ENCODE peak calls at places on chromosomes 12 and 14, in six cellular contexts. One of them, this sample, is unnamed.

GRCh38 chr14:77238996-77239395 is 32.0 kb downstream of the NGB start:
- DNase-seq in upper lobe of right lung: no peak
- DNase-seq in suprapubic skin: no peak
- DNase-seq in heart left ventricle: no peak
- DNase-seq in bronchial epithelial cell: no peak
- DNase-seq in epithelial cell of proximal tubule: no peak
- DNase-seq in this sample: no peak

GRCh38 chr14:62696261-62696968 is 348.8 kb downstream of the KCNH5 start:
- DNase-seq in upper lobe of right lung: no peak
- DNase-seq in suprapubic skin: no peak
- DNase-seq in heart left ventricle: no peak
- DNase-seq in bronchial epithelial cell: no peak
- DNase-seq in epithelial cell of proximal tubule: no peak
- DNase-seq in this sample: no peak

GRCh38 chr12:47504775-47505446 is 200.9 kb downstream of the RPAP3 start:
- DNase-seq in upper lobe of right lung: no peak
- DNase-seq in suprapubic skin: no peak
- DNase-seq in heart left ventricle: no peak
- DNase-seq in bronchial epithelial cell: peak; percentile 81
- DNase-seq in epithelial cell of proximal tubule: no peak
- DNase-seq in this sample: peak; percentile 46

GRCh38 chr12:93938317-93938716 is 210.1 kb upstream of the PLXNC1 start:
- DNase-seq in upper lobe of right lung: no peak
- DNase-seq in suprapubic skin: no peak
- DNase-seq in heart left ventricle: no peak
- DNase-seq in bronchial epithelial cell: no peak
- DNase-seq in epithelial cell of proximal tubule: no peak
- DNase-seq in this sample: no peak

GRCh38 chr14:76936483-76936882 is 92.0 kb downstream of the IRF2BPL start:
- DNase-seq in upper lobe of right lung: no peak
- DNase-seq in suprapubic skin: no peak
- DNase-seq in heart left ventricle: no peak
- DNase-seq in bronchial epithelial cell: no peak
- DNase-seq in epithelial cell of proximal tubule: no peak
- DNase-seq in this sample: no peak

GRCh38 chr12:5094986-5095385 is 51.3 kb downstream of the KCNA5 start:
- DNase-seq in upper lobe of right lung: no peak
- DNase-seq in suprapubic skin: no peak
- DNase-seq in heart left ventricle: no peak
- DNase-seq in bronchial epithelial cell: no peak
- DNase-seq in epithelial cell of proximal tubule: no peak
- DNase-seq in this sample: no peak

GRCh38 chr12:31832740-31833540 is 104.1 kb upstream of the AMN1 start:
- DNase-seq in upper lobe of right lung: no peak
- DNase-seq in suprapubic skin: no peak
- DNase-seq in heart left ventricle: peak; percentile 12
- DNase-seq in bronchial epithelial cell: no peak
- DNase-seq in epithelial cell of proximal tubule: no peak
- DNase-seq in this sample: no peak

GRCh38 chr14:80621701-80622100 is 319.8 kb downstream of the CEP128 start:
- DNase-seq in upper lobe of right lung: no peak
- DNase-seq in suprapubic skin: no peak
- DNase-seq in heart left ventricle: no peak
- DNase-seq in bronchial epithelial cell: peak; percentile 97
- DNase-seq in epithelial cell of proximal tubule: no peak
- DNase-seq in this sample: no peak

GRCh38 chr12:58533652-58534051 is 386.7 kb downstream of the LRIG3 start:
- DNase-seq in upper lobe of right lung: no peak
- DNase-seq in suprapubic skin: no peak
- DNase-seq in heart left ventricle: no peak
- DNase-seq in bronchial epithelial cell: peak; percentile 91
- DNase-seq in epithelial cell of proximal tubule: no peak
- DNase-seq in this sample: no peak

GRCh38 chr12:90410962-90411361 is 544.0 kb downstream of the CCER1 start:
- DNase-seq in upper lobe of right lung: peak; percentile 48
- DNase-seq in suprapubic skin: no peak
- DNase-seq in heart left ventricle: no peak
- DNase-seq in bronchial epithelial cell: no peak
- DNase-seq in epithelial cell of proximal tubule: no peak
- DNase-seq in this sample: no peak

GRCh38 chr12:129901256-129901655 is 2.6 kb downstream of the TMEM132D start:
- DNase-seq in upper lobe of right lung: no peak
- DNase-seq in suprapubic skin: no peak
- DNase-seq in heart left ventricle: no peak
- DNase-seq in bronchial epithelial cell: peak; percentile 68
- DNase-seq in epithelial cell of proximal tubule: peak; percentile 13
- DNase-seq in this sample: no peak

GRCh38 chr14:103501921-103502669 is 20.5 kb downstream of the CKB start:
- DNase-seq in upper lobe of right lung: no peak
- DNase-seq in suprapubic skin: peak; percentile 29
- DNase-seq in heart left ventricle: no peak
- DNase-seq in bronchial epithelial cell: no peak
- DNase-seq in epithelial cell of proximal tubule: no peak
- DNase-seq in this sample: no peak

GRCh38 chr14:58501214-58501816 is 73.8 kb downstream of the KIAA0586 start:
- DNase-seq in upper lobe of right lung: no peak
- DNase-seq in suprapubic skin: no peak
- DNase-seq in heart left ventricle: no peak
- DNase-seq in bronchial epithelial cell: peak; percentile 74
- DNase-seq in epithelial cell of proximal tubule: peak; percentile 38
- DNase-seq in this sample: peak; percentile 76

GRCh38 chr12:96710127-96710745 is 196.8 kb upstream of the NEDD1 start:
- DNase-seq in upper lobe of right lung: no peak
- DNase-seq in suprapubic skin: no peak
- DNase-seq in heart left ventricle: no peak
- DNase-seq in bronchial epithelial cell: peak; percentile 23
- DNase-seq in epithelial cell of proximal tubule: no peak
- DNase-seq in this sample: no peak

GRCh38 chr12:857611-858010 is 91.9 kb downstream of the RAD52 start:
- DNase-seq in upper lobe of right lung: no peak
- DNase-seq in suprapubic skin: no peak
- DNase-seq in heart left ventricle: no peak
- DNase-seq in bronchial epithelial cell: peak; percentile 83
- DNase-seq in epithelial cell of proximal tubule: peak; percentile 46
- DNase-seq in this sample: peak; percentile 66

GRCh38 chr12:96416033-96416790 is 16.0 kb upstream of the CDK17 start:
- DNase-seq in upper lobe of right lung: no peak
- DNase-seq in suprapubic skin: no peak
- DNase-seq in heart left ventricle: no peak
- DNase-seq in bronchial epithelial cell: peak; percentile 99
- DNase-seq in epithelial cell of proximal tubule: peak; percentile 79
- DNase-seq in this sample: peak; percentile 86

GRCh38 chr14:106842687-106843086 is 1316.3 kb downstream of the TMEM121 start:
- DNase-seq in upper lobe of right lung: no peak
- DNase-seq in suprapubic skin: no peak
- DNase-seq in heart left ventricle: no peak
- DNase-seq in bronchial epithelial cell: no peak
- DNase-seq in epithelial cell of proximal tubule: no peak
- DNase-seq in this sample: no peak

GRCh38 chr12:131129839-131130238 is 176.1 kb downstream of the ADGRD1 start:
- DNase-seq in upper lobe of right lung: peak; percentile 40
- DNase-seq in suprapubic skin: peak; percentile 67
- DNase-seq in heart left ventricle: no peak
- DNase-seq in bronchial epithelial cell: no peak
- DNase-seq in epithelial cell of proximal tubule: no peak
- DNase-seq in this sample: no peak

GRCh38 chr12:84929486-84929885 is 16.9 kb upstream of the SLC6A15 start:
- DNase-seq in upper lobe of right lung: no peak
- DNase-seq in suprapubic skin: no peak
- DNase-seq in heart left ventricle: no peak
- DNase-seq in bronchial epithelial cell: no peak
- DNase-seq in epithelial cell of proximal tubule: no peak
- DNase-seq in this sample: no peak

GRCh38 chr14:69354383-69355154 is 43.5 kb downstream of the ERH start:
- DNase-seq in upper lobe of right lung: no peak
- DNase-seq in suprapubic skin: no peak
- DNase-seq in heart left ventricle: no peak
- DNase-seq in bronchial epithelial cell: peak; percentile 41
- DNase-seq in epithelial cell of proximal tubule: no peak
- DNase-seq in this sample: no peak

GRCh38 chr12:25025260-25025659 is 76.4 kb upstream of the BCAT1 start:
- DNase-seq in upper lobe of right lung: no peak
- DNase-seq in suprapubic skin: no peak
- DNase-seq in heart left ventricle: no peak
- DNase-seq in bronchial epithelial cell: no peak
- DNase-seq in epithelial cell of proximal tubule: no peak
- DNase-seq in this sample: no peak

GRCh38 chr12:71438670-71439361 is 782 bp upstream of the LGR5 start:
- DNase-seq in upper lobe of right lung: no peak
- DNase-seq in suprapubic skin: no peak
- DNase-seq in heart left ventricle: no peak
- DNase-seq in bronchial epithelial cell: peak; percentile 34
- DNase-seq in epithelial cell of proximal tubule: no peak
- DNase-seq in this sample: no peak
- H3K4me3 ChIP-seq in upper lobe of right lung: peak overlapping the region; percentile 43
- H3K4me3 ChIP-seq in suprapubic skin: peak overlapping the region; percentile 63
- H3K4me3 ChIP-seq in heart left ventricle: peak overlapping the region; percentile 45
- H3K4me3 ChIP-seq in bronchial epithelial cell: no peak overlapping the region
- H3K4me3 ChIP-seq in epithelial cell of proximal tubule: peak overlapping the region; percentile 43
- H3K4me3 ChIP-seq in this sample: peak overlapping the region; percentile 43

GRCh38 chr14:102426796-102427195 is 64.1 kb downstream of the TECPR2 start:
- DNase-seq in upper lobe of right lung: no peak
- DNase-seq in suprapubic skin: no peak
- DNase-seq in heart left ventricle: no peak
- DNase-seq in bronchial epithelial cell: no peak
- DNase-seq in epithelial cell of proximal tubule: no peak
- DNase-seq in this sample: no peak

GRCh38 chr14:102424923-102425322 is 62.2 kb downstream of the TECPR2 start:
- DNase-seq in upper lobe of right lung: no peak
- DNase-seq in suprapubic skin: no peak
- DNase-seq in heart left ventricle: no peak
- DNase-seq in bronchial epithelial cell: no peak
- DNase-seq in epithelial cell of proximal tubule: no peak
- DNase-seq in this sample: no peak

GRCh38 chr14:102427642-102428041 is 64.9 kb downstream of the TECPR2 start:
- DNase-seq in upper lobe of right lung: peak; percentile 46
- DNase-seq in suprapubic skin: no peak
- DNase-seq in heart left ventricle: no peak
- DNase-seq in bronchial epithelial cell: no peak
- DNase-seq in epithelial cell of proximal tubule: no peak
- DNase-seq in this sample: no peak

GRCh38 chr14:102421366-102422057 is 58.8 kb downstream of the TECPR2 start:
- DNase-seq in upper lobe of right lung: peak; percentile 41
- DNase-seq in suprapubic skin: no peak
- DNase-seq in heart left ventricle: no peak
- DNase-seq in bronchial epithelial cell: no peak
- DNase-seq in epithelial cell of proximal tubule: no peak
- DNase-seq in this sample: no peak

DNA sequence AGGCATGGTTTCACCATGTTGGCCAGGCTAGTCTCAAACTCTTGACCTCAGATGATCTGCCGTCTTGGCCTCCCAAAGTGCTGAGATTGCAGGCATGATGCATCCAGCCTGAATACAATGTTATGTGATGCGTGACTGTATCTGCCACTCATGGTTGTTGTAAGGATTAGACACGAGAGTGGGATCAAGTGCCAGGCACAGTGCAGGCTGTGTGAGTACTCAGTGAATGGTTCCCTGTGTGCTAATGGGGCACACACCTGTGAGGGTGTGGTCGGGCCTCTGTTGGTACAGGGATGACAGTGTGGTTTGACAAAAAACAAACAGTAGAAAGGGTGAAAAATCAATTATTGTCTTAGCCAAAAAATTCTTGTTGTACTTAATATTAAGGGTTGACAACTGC is 61.8 kb downstream of the TECPR2 start:
- DNase-seq in upper lobe of right lung: no peak
- DNase-seq in suprapubic skin: no peak
- DNase-seq in heart left ventricle: no peak
- DNase-seq in bronchial epithelial cell: no peak
- DNase-seq in epithelial cell of proximal tubule: no peak
- DNase-seq in this sample: no peak
- TF ChIP-seq CTCF in upper lobe of right lung: no peak
- TF ChIP-seq CTCF in suprapubic skin: no peak
- TF ChIP-seq CTCF in heart left ventricle: no peak
- TF ChIP-seq CTCF in bronchial epithelial cell: no peak
- TF ChIP-seq CTCF in epithelial cell of proximal tubule: no peak
- TF ChIP-seq CTCF in this sample: no peak

GRCh38 chr12:52874573-52875435 is 26.0 kb upstream of the KRT78 start:
- DNase-seq in upper lobe of right lung: no peak
- DNase-seq in suprapubic skin: no peak
- DNase-seq in heart left ventricle: no peak
- DNase-seq in bronchial epithelial cell: peak; percentile 61
- DNase-seq in epithelial cell of proximal tubule: no peak
- DNase-seq in this sample: no peak
- H3K4me3 ChIP-seq in upper lobe of right lung: peak overlapping the region; percentile 56
- H3K4me3 ChIP-seq in suprapubic skin: peak overlapping the region; percentile 52
- H3K4me3 ChIP-seq in heart left ventricle: peak overlapping the region; percentile 45
- H3K4me3 ChIP-seq in bronchial epithelial cell: no peak overlapping the region
- H3K4me3 ChIP-seq in epithelial cell of proximal tubule: peak overlapping the region; percentile 29
- H3K4me3 ChIP-seq in this sample: no peak overlapping the region

GRCh38 chr14:101084436-101084826 is 180.9 kb upstream of the RTL1 start:
- DNase-seq in upper lobe of right lung: peak; percentile 32
- DNase-seq in suprapubic skin: no peak
- DNase-seq in heart left ventricle: no peak
- DNase-seq in bronchial epithelial cell: no peak
- DNase-seq in epithelial cell of proximal tubule: no peak
- DNase-seq in this sample: no peak

GRCh38 chr14:101082436-101083384 is 179.2 kb upstream of the RTL1 start:
- DNase-seq in upper lobe of right lung: peak; percentile 32
- DNase-seq in suprapubic skin: peak; percentile 76
- DNase-seq in heart left ventricle: no peak
- DNase-seq in bronchial epithelial cell: no peak
- DNase-seq in epithelial cell of proximal tubule: no peak
- DNase-seq in this sample: no peak

GRCh38 chr14:101082036-101082435 is 178.5 kb upstream of the RTL1 start:
- DNase-seq in upper lobe of right lung: peak; percentile 46
- DNase-seq in suprapubic skin: peak; percentile 31
- DNase-seq in heart left ventricle: no peak
- DNase-seq in bronchial epithelial cell: no peak
- DNase-seq in epithelial cell of proximal tubule: no peak
- DNase-seq in this sample: no peak

GRCh38 chr14:101080922-101081593 is 177.5 kb upstream of the RTL1 start:
- DNase-seq in upper lobe of right lung: no peak
- DNase-seq in suprapubic skin: no peak
- DNase-seq in heart left ventricle: no peak
- DNase-seq in bronchial epithelial cell: no peak
- DNase-seq in epithelial cell of proximal tubule: no peak
- DNase-seq in this sample: no peak

DNA sequence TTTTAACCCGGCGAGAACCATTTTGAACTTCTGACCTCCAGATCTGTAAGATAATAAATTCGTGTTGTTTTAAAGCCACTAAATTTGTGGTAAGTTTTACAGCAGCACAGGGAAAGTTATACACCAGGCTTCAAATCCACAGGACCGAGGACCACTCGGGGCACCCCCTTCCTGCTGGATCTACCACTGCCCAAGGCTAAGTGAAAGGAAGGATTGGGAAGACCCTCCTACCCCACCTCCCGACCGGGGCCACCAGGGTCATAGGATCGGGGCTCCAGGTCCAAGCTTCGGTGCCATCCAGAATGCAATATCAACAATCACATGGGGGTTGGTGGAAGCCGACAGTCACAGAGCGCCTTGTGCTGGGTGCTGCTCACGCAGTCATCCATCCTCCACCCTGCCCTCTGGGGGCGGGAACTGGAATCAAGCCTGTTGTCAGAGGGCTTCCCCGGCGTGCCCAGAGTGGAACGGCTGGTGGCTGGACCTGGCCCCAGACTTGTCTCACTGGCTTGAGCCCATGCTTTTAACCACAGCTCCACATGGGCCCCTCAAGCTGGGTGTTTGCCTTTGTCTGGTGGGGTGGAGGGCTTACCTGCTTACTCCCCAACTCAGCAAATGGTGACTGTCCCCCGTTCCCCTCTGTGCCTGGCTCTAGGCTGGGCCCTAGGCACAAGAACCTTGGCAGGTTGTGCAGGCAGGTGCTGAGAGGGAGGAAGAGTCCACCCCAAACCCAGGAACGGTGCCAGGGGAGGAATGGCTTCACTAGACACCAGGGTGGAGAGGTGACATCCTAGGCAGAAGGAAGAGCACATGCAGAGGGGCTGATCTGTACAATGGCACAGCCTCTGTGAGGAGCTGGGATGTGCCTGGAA is 180.3 kb upstream of the RTL1 start:
- DNase-seq in upper lobe of right lung: peak; percentile 54
- DNase-seq in suprapubic skin: peak; percentile 74
- DNase-seq in heart left ventricle: no peak
- DNase-seq in bronchial epithelial cell: no peak
- DNase-seq in epithelial cell of proximal tubule: no peak
- DNase-seq in this sample: no peak
- TF ChIP-seq CTCF in upper lobe of right lung: no peak
- TF ChIP-seq CTCF in suprapubic skin: no peak
- TF ChIP-seq CTCF in heart left ventricle: no peak
- TF ChIP-seq CTCF in bronchial epithelial cell: peak; percentile 29
- TF ChIP-seq CTCF in epithelial cell of proximal tubule: peak; percentile 33
- TF ChIP-seq CTCF in this sample: peak; percentile 30

This sample was measured in AG09309.